ENCODE peak calls at places on chromosomes 12 and 14, in six cellular contexts. K, T, M, W, I and H are unnamed samples.

GRCh38 chr14:72049462-72049861 is 117.2 kb downstream of the RGS6 start:
- DNase-seq in I (peak), M (no peak), T (peak), W (no peak), K (no peak), H (no peak)

GRCh38 chr12:58171914-58172313 is 230.5 kb downstream of the ATP23 start:
- DNase-seq in I (no peak), K (peak), T (no peak), M (peak), W (no peak), H (no peak)

GRCh38 chr12:52361553-52361952 is 5.7 kb downstream of the KRT85 start:
- DNase-seq in M (no peak), K (no peak), T (no peak), W (no peak), I (no peak), H (no peak)

GRCh38 chr12:3551386-3551785 is 60.4 kb downstream of the PRMT8 start:
- DNase-seq in T (no peak), W (peak), I (no peak), M (no peak), K (peak), H (peak)

GRCh38 chr12:46518184-46518583 is 145.6 kb upstream of the SLC38A2 start:
- DNase-seq in M (no peak), W (no peak), I (no peak), T (no peak), K (no peak), H (no peak)

GRCh38 chr12:84719997-84720396 is 192.6 kb downstream of the SLC6A15 start:
- DNase-seq in W (no peak), K (no peak), M (no peak), T (no peak), I (no peak), H (no peak)

GRCh38 chr14:106879241-106879640 is 1352.9 kb downstream of the TMEM121 start:
- DNase-seq in K (peak), M (peak), T (peak), I (no peak), W (no peak), H (no peak)

GRCh38 chr14:87852107-87852506 is 140.9 kb downstream of the GALC start:
- DNase-seq in I (no peak), M (no peak), K (no peak), T (no peak), W (no peak), H (no peak)

GRCh38 chr14:86221000-86221399 is 691.1 kb downstream of the FLRT2 start:
- DNase-seq in W (no peak), I (no peak), T (no peak), M (no peak), K (no peak), H (no peak)

GRCh38 chr14:80584638-80585505 is 356.7 kb downstream of the CEP128 start:
- DNase-seq in W (no peak), I (no peak), T (peak), K (no peak), M (no peak), H (no peak)

GRCh38 chr12:14394317-14395058 is 29.0 kb downstream of the ATF7IP start:
- DNase-seq in K (peak), W (no peak), I (no peak), M (peak), T (peak), H (peak)

GRCh38 chr14:30974628-30975027 is 50.8 kb upstream of the AP4S1 start:
- DNase-seq in I (no peak), W (no peak), M (no peak), K (no peak), T (no peak), H (no peak)

GRCh38 chr12:20629414-20630156 is 65.5 kb upstream of the SLCO1C1 start:
- DNase-seq in W (peak), I (no peak), K (peak), T (no peak), M (no peak), H (no peak)

GRCh38 chr12:5807090-5807414 is 138.0 kb downstream of the ANO2 start:
- DNase-seq in W (no peak), T (peak), K (no peak), M (no peak), I (no peak), H (no peak)

GRCh38 chr12:90235642-90236041 is 527.0 kb upstream of the ATP2B1 start:
- DNase-seq in K (no peak), I (no peak), M (no peak), W (no peak), T (no peak), H (no peak)

GRCh38 chr14:31205681-31206535 is 1.7 kb downstream of the HECTD1 start:
- DNase-seq in I (no peak), M (no peak), W (no peak), K (no peak), T (no peak), H (no peak)

GRCh38 chr14:72887514-72887913 is 6.4 kb downstream of the DPF3 start:
- DNase-seq in I (no peak), K (no peak), T (no peak), W (no peak), M (no peak), H (no peak)

GRCh38 chr12:116324684-116325664 is 47.5 kb upstream of the MED13L start:
- DNase-seq in I (peak), W (no peak), K (no peak), M (no peak), T (no peak), H (no peak)

GRCh38 chr14:30252800-30253425 is 306.0 kb upstream of the G2E3 start:
- DNase-seq in T (no peak), M (no peak), I (no peak), K (no peak), W (no peak), H (no peak)

GRCh38 chr12:13588574-13588973 is 392.0 kb downstream of the EMP1 start:
- DNase-seq in W (no peak), I (no peak), M (no peak), T (no peak), K (no peak), H (no peak)

GRCh38 chr12:115761784-115762183 is 515.7 kb downstream of the MED13L start:
- DNase-seq in I (no peak), T (no peak), W (no peak), M (no peak), K (no peak), H (no peak)

GRCh38 chr14:100882026-100882967 is 21.2 kb downstream of the RTL1 start:
- DNase-seq in T (no peak), I (no peak), K (no peak), W (no peak), M (no peak), H (no peak)

GRCh38 chr14:70315942-70316341 is 43.5 kb downstream of the COX16 start:
- DNase-seq in K (no peak), W (no peak), I (no peak), M (no peak), T (no peak), H (no peak)

GRCh38 chr12:107385518-107385917 is 292.2 kb upstream of the CRY1 start:
- DNase-seq in K (no peak), M (no peak), I (no peak), T (no peak), W (no peak), H (no peak)

GRCh38 chr12:108811411-108812185 is 45.8 kb downstream of the SSH1 start:
- DNase-seq in T (no peak), M (no peak), I (no peak), W (no peak), K (no peak), H (no peak)

GRCh38 chr12:53234236-53234635 is 2.2 kb upstream of the RARG start:
- DNase-seq in M (no peak), K (no peak), T (no peak), W (no peak), I (no peak), H (no peak)

GRCh38 chr12:130161261-130162231 is 718 bp upstream of the FZD10 start:
- DNase-seq in M (no peak), K (peak), T (no peak), I (no peak), W (peak), H (peak)

GRCh38 chr14:33675415-33676130 is 275.3 kb downstream of the EGLN3 start:
- DNase-seq in M (no peak), K (no peak), W (no peak), I (no peak), T (no peak), H (no peak)

GRCh38 chr12:2341871-2342270 is 289.1 kb downstream of the CACNA1C start:
- DNase-seq in I (no peak), M (no peak), T (no peak), K (no peak), W (no peak), H (no peak)

GRCh38 chr14:68099348-68100045 is 279.9 kb downstream of the RAD51B start:
- DNase-seq in K (no peak), I (no peak), T (no peak), W (no peak), M (no peak), H (peak)

GRCh38 chr12:82857276-82857675 is 170.6 kb downstream of the TMTC2 start:
- DNase-seq in T (no peak), W (no peak), I (no peak), K (no peak), M (no peak), H (no peak)

GRCh38 chr12:19012965-19013364 is 116.6 kb upstream of the PLEKHA5 start:
- DNase-seq in K (no peak), I (no peak), M (no peak), W (no peak), T (no peak), H (no peak)

DNA sequence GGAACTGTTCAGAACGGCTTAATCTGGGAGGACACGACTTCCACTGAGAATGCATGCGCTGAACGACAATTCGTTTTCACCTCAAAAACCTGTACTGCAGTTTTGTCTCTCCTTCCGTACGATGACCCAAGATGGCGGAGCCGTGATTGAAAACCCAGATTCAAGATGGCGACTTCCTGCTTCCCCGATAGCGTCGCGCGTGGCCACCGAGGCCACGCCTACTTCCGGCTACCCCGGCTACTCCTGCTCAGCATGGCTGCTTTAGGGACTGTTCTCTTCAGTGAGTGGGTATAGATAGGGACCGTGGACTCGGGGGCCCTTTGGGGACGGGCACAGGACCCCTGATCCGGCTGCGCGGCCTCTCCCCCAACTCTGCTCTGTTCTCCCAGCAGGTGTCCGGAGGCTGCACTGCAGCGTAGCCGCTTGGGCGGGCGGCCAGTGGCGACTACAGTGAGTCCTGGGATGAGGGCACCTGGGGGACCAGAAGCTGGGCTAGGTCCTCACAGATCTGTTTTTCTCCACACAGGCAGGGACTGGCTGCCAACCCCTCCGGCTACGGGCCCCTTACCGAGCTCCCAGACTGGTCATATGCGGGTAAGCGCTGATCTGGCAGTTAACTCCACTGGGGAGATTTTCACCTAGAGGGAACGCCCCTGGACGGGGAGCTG is at the start of gene MRPL52:
- DNase-seq in I (peak), M (peak), W (peak), K (peak), T (peak), H (peak)
- TF ChIP-seq POLR2A in I (peak), M (no peak), W (no peak), K (peak), T (peak), H (no peak)

GRCh38 chr12:70657621-70658286 is 20.5 kb upstream of the PTPRB start:
- DNase-seq in T (no peak), K (no peak), M (no peak), I (no peak), W (no peak), H (no peak)

GRCh38 chr12:70659077-70659606 is 21.9 kb upstream of the PTPRB start:
- DNase-seq in W (no peak), I (no peak), T (no peak), M (no peak), K (no peak), H (no peak)

GRCh38 chr12:70661762-70662161 is 24.5 kb upstream of the PTPRB start:
- DNase-seq in I (no peak), W (no peak), K (no peak), T (no peak), M (no peak), H (no peak)

GRCh38 chr12:70660002-70660604 is 22.9 kb upstream of the PTPRB start:
- DNase-seq in W (no peak), K (no peak), I (no peak), T (no peak), M (no peak), H (no peak)

DNA sequence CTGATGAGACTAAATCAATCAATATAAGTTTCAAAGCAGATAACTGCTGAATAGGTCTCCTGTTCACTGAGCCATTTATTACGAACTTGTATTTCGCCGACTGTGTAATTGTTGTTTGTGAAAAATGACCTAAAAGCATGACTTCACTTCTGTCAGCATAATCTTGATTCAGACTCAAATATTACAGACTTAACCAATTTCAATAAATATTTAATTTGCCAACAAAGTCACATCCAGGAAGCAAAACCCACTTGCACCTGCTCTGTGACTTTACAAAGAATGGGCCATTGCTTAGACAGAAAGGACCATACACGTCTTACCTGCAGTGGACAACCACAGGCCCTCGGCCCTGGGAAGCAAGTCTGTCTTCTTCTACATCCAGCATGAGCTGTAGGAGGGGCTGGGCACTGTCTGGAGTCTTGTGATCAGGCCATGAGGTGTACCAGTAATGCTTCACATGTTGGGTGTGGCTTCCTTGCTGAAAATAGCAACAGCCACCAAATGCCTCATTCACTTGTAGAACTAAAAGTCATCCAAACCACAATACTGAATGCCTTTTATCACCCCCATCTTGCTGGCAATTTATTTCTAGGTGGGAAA is 23.5 kb upstream of the PTPRB start:
- DNase-seq in M (no peak), K (peak), W (no peak), T (peak), I (no peak), H (peak)
- TF ChIP-seq POLR2A in M (no peak), K (no peak), W (no peak), T (no peak), I (no peak), H (no peak)

GRCh38 chr14:23183479-23183878 is at the start of gene SLC7A8:
- DNase-seq in W (peak), T (peak), M (peak), K (peak), I (no peak), H (peak)
- TF ChIP-seq POLR2A in W (peak), T (peak), M (peak), K (peak), I (no peak), H (peak)

GRCh38 chr14:57390037-57390805 is at the start of gene NAA30:
- DNase-seq in W (peak), T (peak), M (peak), I (peak), K (peak), H (peak)
- TF ChIP-seq POLR2A in W (peak), T (peak), M (no peak), I (peak), K (peak), H (peak)